ENCODE peak calls at places on chromosome 14, in five cellular contexts. W is BJ; O is NCI-H1092 treated with DMSO at 0.1 percent for 48 hours; Z is activated naive CD4-positive, alpha-beta T cell treated with anti-CD3 and anti-CD28 coated beads, Interleukin-2, amount 10 ng/mL, durations not matched to agents 7 days and 5 days; X is stimulated activated naive CD4-positive, alpha-beta T cell. H is an unnamed sample.

GRCh38 chr14:51860836-51861583 is 598 bp downstream of the GNG2 start:
- DNase-seq in W (no peak), Z (peak; percentile 25), X (no peak), O (peak; percentile 74), H (no peak)

GRCh38 chr14:95432152-95433093 is 84.0 kb downstream of the SYNE3 start:
- DNase-seq in W (no peak), X (no peak), O (peak; percentile 10), Z (no peak), H (no peak)

GRCh38 chr14:80278293-80279037 is 67.2 kb upstream of the DIO2 start:
- DNase-seq in O (no peak), Z (no peak), X (no peak), W (no peak), H (no peak)

GRCh38 chr14:23056257-23056955 is 914 bp downstream of the CDH24 start:
- DNase-seq in Z (peak; percentile 78), W (no peak), O (no peak), X (no peak), H (peak; percentile 62)

GRCh38 chr14:103546651-103547454 is 15.6 kb downstream of the BAG5 start:
- DNase-seq in Z (peak; percentile 84), X (peak; percentile 44), W (no peak), O (peak; percentile 58), H (peak; percentile 81)

GRCh38 chr14:104431929-104432541 is 147.5 kb upstream of the C14orf180 start:
- DNase-seq in Z (no peak), W (no peak), O (no peak), X (no peak), H (no peak)

GRCh38 chr14:102986810-102987579 is 64.5 kb downstream of the AMN start:
- DNase-seq in Z (no peak), X (no peak), W (no peak), O (no peak), H (no peak)

GRCh38 chr14:62694075-62694474 is 351.2 kb downstream of the KCNH5 start:
- DNase-seq in X (no peak), Z (no peak), O (no peak), W (no peak), H (no peak)

GRCh38 chr14:76947078-76947837 is 81.2 kb downstream of the IRF2BPL start:
- DNase-seq in W (no peak), O (peak; percentile 99), X (peak; percentile 44), Z (peak; percentile 86), H (peak; percentile 57)